ENCODE peak calls at places on chromosome 9, in four cellular contexts. One of them, this sample, is unnamed.

GRCh38 chr9:122228191-122228905 is 409 bp downstream of the LHX6 start:
- DNase-seq in neural progenitor cell: peak; percentile 68
- DNase-seq in GM23248: peak; percentile 49
- DNase-seq in IMR-90: no peak
- DNase-seq in this sample: peak; percentile 57

GRCh38 chr9:111393971-111394370 is 63.9 kb upstream of the OR2K2 start:
- DNase-seq in neural progenitor cell: no peak
- DNase-seq in GM23248: no peak
- DNase-seq in IMR-90: no peak
- DNase-seq in this sample: no peak

GRCh38 chr9:28899267-28899666 is 1326.0 kb upstream of the C9orf72 start:
- DNase-seq in neural progenitor cell: no peak
- DNase-seq in GM23248: no peak
- DNase-seq in IMR-90: no peak
- DNase-seq in this sample: no peak

GRCh38 chr9:27107241-27107640 is 1.8 kb upstream of the TEK start:
- DNase-seq in neural progenitor cell: no peak
- DNase-seq in GM23248: no peak
- DNase-seq in IMR-90: no peak
- DNase-seq in this sample: no peak

GRCh38 chr9:116233160-116233530 is 79.6 kb downstream of the PAPPA start:
- DNase-seq in neural progenitor cell: no peak
- DNase-seq in GM23248: peak; percentile 48
- DNase-seq in IMR-90: no peak
- DNase-seq in this sample: no peak

GRCh38 chr9:87386490-87386889 is 111.2 kb upstream of the DAPK1 start:
- DNase-seq in neural progenitor cell: no peak
- DNase-seq in GM23248: no peak
- DNase-seq in IMR-90: no peak
- DNase-seq in this sample: no peak

GRCh38 chr9:133605446-133605845 is 3.7 kb downstream of the FAM163B start:
- DNase-seq in neural progenitor cell: no peak
- DNase-seq in GM23248: no peak
- DNase-seq in IMR-90: no peak
- DNase-seq in this sample: no peak

GRCh38 chr9:107039546-107039945 is 176.6 kb downstream of the ZNF462 start:
- DNase-seq in neural progenitor cell: no peak
- DNase-seq in GM23248: peak; percentile 51
- DNase-seq in IMR-90: peak; percentile 45
- DNase-seq in this sample: no peak

GRCh38 chr9:77375956-77376532 is 198.7 kb downstream of the VPS13A start:
- DNase-seq in neural progenitor cell: peak; percentile 86
- DNase-seq in GM23248: peak; percentile 12
- DNase-seq in IMR-90: peak; percentile 47
- DNase-seq in this sample: peak; percentile 21

GRCh38 chr9:114289106-114289505 is 33.8 kb upstream of the ORM1 start:
- DNase-seq in neural progenitor cell: no peak
- DNase-seq in GM23248: no peak
- DNase-seq in IMR-90: no peak
- DNase-seq in this sample: no peak

GRCh38 chr9:133729646-133730281 is 8.4 kb downstream of the SARDH start:
- DNase-seq in neural progenitor cell: peak; percentile 0
- DNase-seq in GM23248: no peak
- DNase-seq in IMR-90: no peak
- DNase-seq in this sample: no peak

GRCh38 chr9:136577941-136578619 is 32.2 kb upstream of the NOTCH1 start:
- DNase-seq in neural progenitor cell: no peak
- DNase-seq in GM23248: no peak
- DNase-seq in IMR-90: no peak
- DNase-seq in this sample: no peak

GRCh38 chr9:123349691-123350480 is 6.1 kb upstream of the CRB2 start:
- DNase-seq in neural progenitor cell: peak; percentile 86
- DNase-seq in GM23248: peak; percentile 67
- DNase-seq in IMR-90: peak; percentile 43
- DNase-seq in this sample: peak; percentile 88

GRCh38 chr9:4038182-4038723 is 261.6 kb downstream of the GLIS3 start:
- DNase-seq in neural progenitor cell: no peak
- DNase-seq in GM23248: peak; percentile 60
- DNase-seq in IMR-90: peak; percentile 53
- DNase-seq in this sample: no peak

GRCh38 chr9:75133396-75133795 is 45.1 kb downstream of the OSTF1 start:
- DNase-seq in neural progenitor cell: peak; percentile 45
- DNase-seq in GM23248: no peak
- DNase-seq in IMR-90: no peak
- DNase-seq in this sample: no peak

GRCh38 chr9:84939766-84940165 is 270.2 kb downstream of the NTRK2 start:
- DNase-seq in neural progenitor cell: no peak
- DNase-seq in GM23248: peak; percentile 41
- DNase-seq in IMR-90: no peak
- DNase-seq in this sample: no peak

GRCh38 chr9:36603006-36603405 is 30.3 kb downstream of the MELK start:
- DNase-seq in neural progenitor cell: no peak
- DNase-seq in GM23248: peak; percentile 70
- DNase-seq in IMR-90: peak; percentile 66
- DNase-seq in this sample: no peak

GRCh38 chr9:110152704-110153374 is 55.1 kb downstream of the C9orf152 start:
- DNase-seq in neural progenitor cell: peak; percentile 77
- DNase-seq in GM23248: peak; percentile 66
- DNase-seq in IMR-90: peak; percentile 72
- DNase-seq in this sample: peak; percentile 87

GRCh38 chr9:69535911-69536310 is 136.3 kb downstream of the APBA1 start:
- DNase-seq in neural progenitor cell: no peak
- DNase-seq in GM23248: peak; percentile 77
- DNase-seq in IMR-90: peak; percentile 68
- DNase-seq in this sample: no peak

GRCh38 chr9:131744171-131744714 is 4.4 kb upstream of the RAPGEF1 start:
- DNase-seq in neural progenitor cell: no peak
- DNase-seq in GM23248: peak; percentile 40
- DNase-seq in IMR-90: peak; percentile 37
- DNase-seq in this sample: no peak

GRCh38 chr9:131744715-131745201 is 4.9 kb upstream of the RAPGEF1 start:
- DNase-seq in neural progenitor cell: no peak
- DNase-seq in GM23248: no peak
- DNase-seq in IMR-90: no peak
- DNase-seq in this sample: no peak

GRCh38 chr9:131745611-131746010 is 5.7 kb upstream of the RAPGEF1 start:
- DNase-seq in neural progenitor cell: no peak
- DNase-seq in GM23248: no peak
- DNase-seq in IMR-90: no peak
- DNase-seq in this sample: no peak

GRCh38 chr9:131748411-131748955 is 8.6 kb upstream of the RAPGEF1 start:
- DNase-seq in neural progenitor cell: no peak
- DNase-seq in GM23248: no peak
- DNase-seq in IMR-90: no peak
- DNase-seq in this sample: no peak

GRCh38 chr9:131747352-131747751 is 7.5 kb upstream of the RAPGEF1 start:
- DNase-seq in neural progenitor cell: peak; percentile 61
- DNase-seq in GM23248: peak; percentile 82
- DNase-seq in IMR-90: peak; percentile 58
- DNase-seq in this sample: peak; percentile 74
- H2AFZ ChIP-seq in neural progenitor cell: no peak overlapping the region
- H2AFZ ChIP-seq in GM23248: no peak overlapping the region
- H2AFZ ChIP-seq in IMR-90: no peak overlapping the region
- H2AFZ ChIP-seq in this sample: no peak overlapping the region

GRCh38 chr9:16825364-16825763 is 45.1 kb downstream of the BNC2 start:
- DNase-seq in neural progenitor cell: no peak
- DNase-seq in GM23248: peak; percentile 55
- DNase-seq in IMR-90: peak; percentile 73
- DNase-seq in this sample: no peak

GRCh38 chr9:16830806-16831205 is 39.7 kb downstream of the BNC2 start:
- DNase-seq in neural progenitor cell: no peak
- DNase-seq in GM23248: peak; percentile 45
- DNase-seq in IMR-90: no peak
- DNase-seq in this sample: no peak

GRCh38 chr9:16825971-16826370 is 44.5 kb downstream of the BNC2 start:
- DNase-seq in neural progenitor cell: peak; percentile 82
- DNase-seq in GM23248: peak; percentile 76
- DNase-seq in IMR-90: peak; percentile 96
- DNase-seq in this sample: no peak

GRCh38 chr9:16832101-16832500 is 38.4 kb downstream of the BNC2 start:
- DNase-seq in neural progenitor cell: no peak
- DNase-seq in GM23248: no peak
- DNase-seq in IMR-90: no peak
- DNase-seq in this sample: no peak

DNA sequence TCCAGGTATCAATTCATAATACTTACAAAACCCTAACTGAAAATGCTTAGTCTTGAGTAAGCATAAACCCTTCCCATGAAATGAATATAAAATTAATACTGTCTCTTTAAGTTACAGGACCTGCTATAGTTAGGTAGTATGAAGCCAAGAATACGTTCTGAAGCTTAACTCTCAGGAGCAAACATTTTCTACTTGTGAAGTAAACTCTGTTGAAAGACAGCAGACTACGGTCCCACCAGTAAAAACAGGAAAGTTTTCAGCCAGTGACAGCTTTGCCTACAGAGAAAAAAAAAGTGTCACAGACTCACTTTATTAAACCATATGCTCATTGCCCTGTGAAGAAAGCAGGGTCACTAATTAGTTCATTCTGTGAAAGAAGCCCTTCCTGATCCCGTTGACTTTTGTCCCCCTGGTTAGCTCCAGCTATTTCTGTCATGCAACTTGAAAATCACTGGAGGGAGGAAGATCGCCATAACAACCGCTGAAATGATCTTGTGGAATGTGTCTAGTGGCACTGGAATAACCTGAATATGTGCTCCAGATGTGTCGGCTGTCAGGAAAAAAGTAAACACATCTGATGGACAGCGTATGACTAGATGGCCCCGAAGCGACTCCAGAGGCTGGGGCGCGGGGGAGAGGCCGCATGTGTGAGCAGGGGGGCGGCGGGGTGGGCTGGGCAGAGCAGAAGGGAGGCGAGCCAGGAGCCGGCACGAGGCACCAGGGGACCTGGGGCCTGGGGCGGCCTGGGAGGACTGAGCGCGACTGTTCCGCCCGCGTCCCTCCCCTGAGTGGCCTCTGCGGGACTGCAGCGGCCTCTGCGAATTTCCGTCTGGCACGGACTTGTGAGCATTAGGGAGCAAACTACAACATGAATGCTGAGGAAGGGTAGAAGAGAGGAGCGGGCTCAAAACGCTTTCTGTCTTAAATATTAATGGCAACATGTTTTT is 41.9 kb downstream of the BNC2 start:
- DNase-seq in neural progenitor cell: peak; percentile 67
- DNase-seq in GM23248: peak; percentile 65
- DNase-seq in IMR-90: peak; percentile 78
- DNase-seq in this sample: peak; percentile 65
- H2AFZ ChIP-seq in neural progenitor cell: peak overlapping the region; percentile 32
- H2AFZ ChIP-seq in GM23248: peak overlapping the region; percentile 67
- H2AFZ ChIP-seq in IMR-90: peak overlapping the region; percentile 83
- H2AFZ ChIP-seq in this sample: peak overlapping the region; percentile 44

GRCh38 chr9:100052375-100052774 is 46.4 kb downstream of the ERP44 start:
- DNase-seq in neural progenitor cell: no peak
- DNase-seq in GM23248: no peak
- DNase-seq in IMR-90: no peak
- DNase-seq in this sample: no peak
- H2AFZ ChIP-seq in neural progenitor cell: no peak overlapping the region
- H2AFZ ChIP-seq in GM23248: no peak overlapping the region
- H2AFZ ChIP-seq in IMR-90: no peak overlapping the region
- H2AFZ ChIP-seq in this sample: no peak overlapping the region

DNA sequence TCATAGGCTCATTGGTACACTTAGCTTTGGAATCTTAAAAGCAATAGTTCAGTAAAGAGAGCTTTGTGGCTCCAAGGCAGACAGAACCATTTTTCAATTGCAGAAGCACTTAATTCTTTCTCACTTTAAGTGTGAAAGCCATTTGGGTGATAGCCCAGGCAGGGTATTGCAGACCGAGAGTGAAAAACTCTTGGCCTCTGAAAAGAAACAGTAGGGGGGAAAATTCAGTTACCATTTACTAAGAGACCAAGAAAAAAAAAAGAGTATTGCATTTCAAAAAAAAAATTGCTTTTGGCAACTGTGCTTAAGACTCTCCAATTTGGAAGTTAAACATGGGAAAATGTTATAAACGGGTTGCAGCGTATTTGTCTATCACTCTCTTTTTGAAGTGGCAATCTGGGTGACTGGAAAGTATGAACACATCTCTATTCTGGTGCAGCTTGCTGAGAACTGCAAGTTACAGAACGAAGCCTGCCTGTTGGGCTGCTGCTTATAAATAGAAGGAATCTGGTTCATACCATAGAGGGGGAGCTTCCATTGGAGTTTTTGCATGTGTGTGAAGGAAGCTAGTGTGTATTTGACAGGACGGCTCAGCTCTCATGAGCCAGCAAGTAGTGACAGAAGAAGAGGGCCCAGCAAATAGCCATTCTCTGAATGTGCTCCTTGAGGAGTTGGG is 170.5 kb downstream of the TLE4 start:
- DNase-seq in neural progenitor cell: no peak
- DNase-seq in GM23248: no peak
- DNase-seq in IMR-90: no peak
- DNase-seq in this sample: peak; percentile 2
- H2AFZ ChIP-seq in neural progenitor cell: peak overlapping the region; percentile 32
- H2AFZ ChIP-seq in GM23248: no peak overlapping the region
- H2AFZ ChIP-seq in IMR-90: no peak overlapping the region
- H2AFZ ChIP-seq in this sample: no peak overlapping the region

GRCh38 chr9:13932472-13933267 is 381.3 kb downstream of the NFIB start:
- DNase-seq in neural progenitor cell: no peak
- DNase-seq in GM23248: no peak
- DNase-seq in IMR-90: no peak
- DNase-seq in this sample: no peak
- H2AFZ ChIP-seq in neural progenitor cell: no peak overlapping the region
- H2AFZ ChIP-seq in GM23248: no peak overlapping the region
- H2AFZ ChIP-seq in IMR-90: no peak overlapping the region
- H2AFZ ChIP-seq in this sample: no peak overlapping the region

GRCh38 chr9:130537346-130538050 is 41.9 kb upstream of the FUBP3 start:
- DNase-seq in neural progenitor cell: no peak
- DNase-seq in GM23248: peak; percentile 37
- DNase-seq in IMR-90: no peak
- DNase-seq in this sample: no peak
- H2AFZ ChIP-seq in neural progenitor cell: peak overlapping the region; percentile 79
- H2AFZ ChIP-seq in GM23248: peak overlapping the region; percentile 32
- H2AFZ ChIP-seq in IMR-90: peak overlapping the region; percentile 74
- H2AFZ ChIP-seq in this sample: peak overlapping the region; percentile 50

GRCh38 chr9:91716239-91716638 is 233.8 kb downstream of the ROR2 start:
- DNase-seq in neural progenitor cell: no peak
- DNase-seq in GM23248: no peak
- DNase-seq in IMR-90: no peak
- DNase-seq in this sample: no peak

GRCh38 chr9:91711755-91712591 is 238.1 kb downstream of the ROR2 start:
- DNase-seq in neural progenitor cell: no peak
- DNase-seq in GM23248: peak; percentile 39
- DNase-seq in IMR-90: peak; percentile 37
- DNase-seq in this sample: no peak

GRCh38 chr9:91714874-91715615 is 235.0 kb downstream of the ROR2 start:
- DNase-seq in neural progenitor cell: no peak
- DNase-seq in GM23248: no peak
- DNase-seq in IMR-90: no peak
- DNase-seq in this sample: no peak

GRCh38 chr9:91712811-91713210 is 237.2 kb downstream of the ROR2 start:
- DNase-seq in neural progenitor cell: no peak
- DNase-seq in GM23248: no peak
- DNase-seq in IMR-90: no peak
- DNase-seq in this sample: no peak

GRCh38 chr9:91714020-91714721 is 235.9 kb downstream of the ROR2 start:
- DNase-seq in neural progenitor cell: peak; percentile 75
- DNase-seq in GM23248: peak; percentile 73
- DNase-seq in IMR-90: peak; percentile 61
- DNase-seq in this sample: peak; percentile 86
- H2AFZ ChIP-seq in neural progenitor cell: peak overlapping the region; percentile 30
- H2AFZ ChIP-seq in GM23248: peak overlapping the region; percentile 80
- H2AFZ ChIP-seq in IMR-90: peak overlapping the region; percentile 85
- H2AFZ ChIP-seq in this sample: no peak overlapping the region

GRCh38 chr9:88657893-88658292 is 122.9 kb downstream of the NXNL2 start:
- DNase-seq in neural progenitor cell: peak; percentile 27
- DNase-seq in GM23248: peak; percentile 32
- DNase-seq in IMR-90: peak; percentile 44
- DNase-seq in this sample: no peak
- H2AFZ ChIP-seq in neural progenitor cell: no peak overlapping the region
- H2AFZ ChIP-seq in GM23248: peak overlapping the region; percentile 6
- H2AFZ ChIP-seq in IMR-90: peak overlapping the region; percentile 48
- H2AFZ ChIP-seq in this sample: no peak overlapping the region